ENCODE peak calls at places on chromosomes 6 and 20, in six cellular contexts. R is upper lobe of right lung, E is fibroblast of the aortic adventitia, Y is heart right ventricle, A is nephron progenitor cell, U is astrocyte of the cerebellum. D is an unnamed sample.

GRCh38 chr6:146287691-146288369 is 255.8 kb upstream of the RAB32 start:
- DNase-seq in E (peak), A (no peak), R (no peak), U (no peak), Y (no peak), D (no peak)

GRCh38 chr6:108883172-108883571 is 35.0 kb downstream of the ARMC2 start:
- DNase-seq in Y (no peak), R (no peak), U (no peak), A (no peak), E (no peak), D (no peak)

GRCh38 chr6:41356838-41357237 is 21.4 kb downstream of the NCR2 start:
- DNase-seq in E (no peak), R (no peak), U (no peak), A (no peak), Y (no peak), D (no peak)

GRCh38 chr6:9621276-9621675 is 793.6 kb downstream of the TFAP2A start:
- DNase-seq in R (no peak), Y (no peak), U (no peak), A (no peak), E (peak), D (no peak)

GRCh38 chr6:97501875-97502274 is 218.9 kb upstream of the MMS22L start:
- DNase-seq in A (no peak), Y (no peak), E (no peak), U (no peak), R (no peak), D (no peak)

GRCh38 chr6:33857301-33858052 is 53.7 kb upstream of the MLN start:
- DNase-seq in R (no peak), E (no peak), Y (no peak), A (no peak), U (no peak), D (no peak)

GRCh38 chr20:16615199-16615598 is 42.0 kb upstream of the KIF16B start:
- DNase-seq in A (no peak), U (peak), Y (no peak), E (peak), R (no peak), D (no peak)

GRCh38 chr6:53546256-53546655 is 1.4 kb upstream of the GCLC start:
- DNase-seq in U (no peak), E (peak), Y (no peak), A (no peak), R (no peak), D (no peak)

GRCh38 chr6:11272491-11273192 is 40.2 kb upstream of the NEDD9 start:
- DNase-seq in R (no peak), A (no peak), U (no peak), Y (no peak), E (no peak), D (no peak)

GRCh38 chr6:69867075-69867911 is 937 bp downstream of the COL19A1 start:
- DNase-seq in Y (peak), U (no peak), E (peak), A (peak), R (peak), D (peak)

GRCh38 chr20:11271920-11272594 is 598.3 kb upstream of the JAG1 start:
- DNase-seq in U (no peak), R (no peak), E (no peak), A (no peak), Y (no peak), D (no peak)

GRCh38 chr6:53917464-53917842 is 122.6 kb downstream of the LRRC1 start:
- DNase-seq in E (no peak), R (no peak), U (no peak), Y (no peak), A (no peak), D (no peak)

GRCh38 chr6:118980063-118980462 is 45.1 kb upstream of the MCM9 start:
- DNase-seq in Y (no peak), A (no peak), R (peak), U (no peak), E (peak), D (no peak)

GRCh38 chr6:131736010-131736409 is 25.2 kb upstream of the CTAGE9 start:
- DNase-seq in E (no peak), Y (no peak), U (no peak), A (peak), R (no peak), D (no peak)

GRCh38 chr6:26187981-26188635 is 100.9 kb downstream of the HFE start:
- DNase-seq in E (peak), A (no peak), Y (no peak), U (no peak), R (no peak), D (no peak)

GRCh38 chr20:2224246-2224645 is 71.6 kb upstream of the TGM3 start:
- DNase-seq in R (no peak), U (no peak), E (no peak), A (no peak), Y (no peak), D (no peak)

GRCh38 chr6:148758492-148758891 is 11.7 kb downstream of the UST start:
- DNase-seq in Y (no peak), E (no peak), U (no peak), A (no peak), R (no peak), D (no peak)

GRCh38 chr6:88725111-88725711 is 238.2 kb downstream of the RNGTT start:
- DNase-seq in R (no peak), A (peak), U (peak), Y (peak), E (peak), D (no peak)

GRCh38 chr6:122042851-122043250 is 356.6 kb upstream of the HSF2 start:
- DNase-seq in A (peak), U (no peak), R (no peak), E (no peak), Y (no peak), D (no peak)

GRCh38 chr6:163725008-163725941 is 310.8 kb downstream of the QKI start:
- DNase-seq in R (peak), Y (no peak), U (no peak), A (no peak), E (no peak), D (no peak)

GRCh38 chr20:25178563-25179438 is 16.7 kb upstream of the ENTPD6 start:
- DNase-seq in A (peak), Y (no peak), U (peak), E (peak), R (peak), D (no peak)
- TF ChIP-seq CTCF in A (peak), Y (peak), U (peak), E (peak), R (peak), D (peak)

GRCh38 chr6:3058957-3059356 is 9.3 kb upstream of the RIPK1 start:
- DNase-seq in Y (no peak), A (no peak), E (no peak), R (no peak), U (no peak), D (no peak)

GRCh38 chr6:3057063-3057462 is 11.2 kb upstream of the RIPK1 start:
- DNase-seq in R (no peak), Y (no peak), E (no peak), A (no peak), U (no peak), D (no peak)

GRCh38 chr6:3063733-3064700 is 4.3 kb upstream of the RIPK1 start:
- DNase-seq in A (peak), Y (peak), R (peak), E (peak), U (peak), D (peak)

GRCh38 chr6:3061501-3061941 is 6.8 kb upstream of the RIPK1 start:
- DNase-seq in Y (no peak), A (no peak), R (no peak), U (peak), E (peak), D (no peak)
- TF ChIP-seq CTCF in Y (no peak), A (no peak), R (no peak), U (peak), E (peak), D (no peak)

GRCh38 chr20:53656653-53657288 is 63.1 kb upstream of the ZNF217 start:
- DNase-seq in U (peak), E (peak), A (no peak), Y (no peak), R (no peak), D (no peak)

GRCh38 chr20:53652859-53653520 is 59.4 kb upstream of the ZNF217 start:
- DNase-seq in A (no peak), U (no peak), R (no peak), Y (no peak), E (peak), D (no peak)

GRCh38 chr20:53654932-53655674 is 61.5 kb upstream of the ZNF217 start:
- DNase-seq in U (no peak), E (no peak), A (no peak), R (no peak), Y (no peak), D (no peak)

GRCh38 chr20:53655909-53656652 is 62.4 kb upstream of the ZNF217 start:
- DNase-seq in R (no peak), U (no peak), A (no peak), Y (no peak), E (peak), D (no peak)

GRCh38 chr20:53652090-53652858 is 58.6 kb upstream of the ZNF217 start:
- DNase-seq in R (no peak), U (no peak), A (no peak), Y (no peak), E (no peak), D (no peak)
- TF ChIP-seq CTCF in R (no peak), U (no peak), A (no peak), Y (no peak), E (no peak), D (no peak)

GRCh38 chr6:72580281-72580940 is 41.5 kb upstream of the KCNQ5 start:
- DNase-seq in U (peak), Y (no peak), A (no peak), E (peak), R (no peak), D (no peak)
- TF ChIP-seq CTCF in U (peak), Y (no peak), A (peak), E (peak), R (peak), D (peak)

GRCh38 chr6:99605074-99605726 is 1.4 kb upstream of the PRDM13 start:
- DNase-seq in Y (no peak), R (no peak), A (no peak), E (no peak), U (no peak), D (no peak)
- TF ChIP-seq CTCF in Y (no peak), R (no peak), A (no peak), E (no peak), U (no peak), D (peak)

GRCh38 chr20:8457978-8458377 is 325.9 kb downstream of the PLCB1 start:
- DNase-seq in E (no peak), Y (no peak), R (no peak), A (no peak), U (no peak), D (no peak)

GRCh38 chr20:8449120-8449519 is 317.1 kb downstream of the PLCB1 start:
- DNase-seq in R (no peak), A (no peak), Y (no peak), U (no peak), E (peak), D (no peak)

DNA sequence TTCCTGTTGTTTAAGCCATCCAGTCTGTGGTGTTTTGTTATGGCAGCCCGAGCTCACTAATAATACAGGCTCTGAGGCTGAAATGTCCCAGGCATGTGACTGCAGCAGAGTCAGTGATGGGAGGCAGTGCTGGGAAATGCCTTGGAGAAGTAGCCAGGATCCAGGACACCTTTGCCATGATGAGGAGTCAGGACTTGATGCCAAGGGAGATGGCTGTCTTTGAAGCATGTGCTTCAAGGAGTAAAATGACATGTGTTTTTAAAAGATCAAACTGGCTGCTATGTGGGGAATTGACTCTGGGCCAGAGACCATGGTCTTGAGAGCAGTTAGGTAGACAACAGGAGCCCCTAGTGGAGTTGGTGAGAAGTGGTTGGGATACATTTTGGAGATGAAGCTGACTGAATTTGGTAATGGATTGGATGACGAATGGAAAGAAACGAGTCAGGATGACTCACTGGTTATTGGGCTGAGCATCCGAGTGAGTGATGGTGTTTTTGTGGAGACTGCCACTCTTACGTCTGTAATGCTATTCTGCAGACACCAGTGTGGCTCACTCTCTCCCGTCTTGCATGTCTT is 322.2 kb downstream of the PLCB1 start:
- DNase-seq in R (no peak), Y (no peak), E (peak), U (peak), A (no peak), D (no peak)
- TF ChIP-seq CTCF in R (peak), Y (peak), E (peak), U (peak), A (no peak), D (peak)

DNA sequence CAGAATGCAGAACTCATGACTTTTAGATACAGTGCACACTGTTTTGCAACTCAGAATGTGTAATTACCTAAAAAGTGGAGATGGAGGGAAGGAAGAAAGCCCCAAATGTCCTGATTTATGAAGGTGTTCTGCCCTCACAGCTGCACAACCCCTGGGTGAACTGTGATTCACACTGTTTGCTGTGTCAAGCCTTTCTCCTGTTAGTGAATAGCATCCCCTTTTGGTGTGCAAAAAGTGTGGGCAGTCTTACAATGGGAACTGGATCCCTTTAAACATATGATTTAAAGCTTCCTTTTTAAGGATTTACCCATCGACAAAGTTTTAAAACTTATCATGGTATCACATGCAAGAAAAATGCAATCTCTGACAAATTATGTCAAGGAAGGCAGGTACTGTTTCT is 633.4 kb upstream of the EPHA7 start:
- DNase-seq in Y (no peak), A (no peak), U (no peak), R (no peak), E (peak), D (no peak)
- TF ChIP-seq CTCF in Y (no peak), A (no peak), U (peak), R (no peak), E (peak), D (peak)

D was measured in type B pancreatic cell.